ENCODE peak calls at places on chromosomes 3 and 15, in seven cellular contexts. One of them, this sample, is unnamed.

GRCh38 chr15:67120839-67121540 is 55.6 kb downstream of the SMAD3 start:
- DNase-seq in SK-N-SH: peak; percentile 74
- DNase-seq in H1: no peak
- DNase-seq in HCT116: no peak
- DNase-seq in K562: peak; percentile 57
- DNase-seq in GM12878: peak; percentile 51
- DNase-seq in HepG2: no peak
- DNase-seq in this sample: no peak

GRCh38 chr3:161600185-161600584 is 103.6 kb downstream of the OTOL1 start:
- DNase-seq in SK-N-SH: no peak
- DNase-seq in HCT116: no peak
- DNase-seq in H1: no peak
- DNase-seq in HepG2: no peak
- DNase-seq in GM12878: no peak
- DNase-seq in K562: no peak
- DNase-seq in this sample: peak; percentile 34

GRCh38 chr3:150682819-150683218 is 20.9 kb downstream of the ERICH6 start:
- DNase-seq in HepG2: no peak
- DNase-seq in HCT116: no peak
- DNase-seq in GM12878: no peak
- DNase-seq in K562: no peak
- DNase-seq in SK-N-SH: no peak
- DNase-seq in H1: no peak
- DNase-seq in this sample: no peak

GRCh38 chr15:100898661-100899462 is 19.2 kb downstream of the ALDH1A3 start:
- DNase-seq in GM12878: no peak
- DNase-seq in K562: no peak
- DNase-seq in H1: no peak
- DNase-seq in SK-N-SH: no peak
- DNase-seq in HepG2: no peak
- DNase-seq in HCT116: no peak
- DNase-seq in this sample: no peak

GRCh38 chr3:141797167-141797773 is 34.1 kb downstream of the GRK7 start:
- DNase-seq in K562: no peak
- DNase-seq in HCT116: no peak
- DNase-seq in HepG2: no peak
- DNase-seq in SK-N-SH: no peak
- DNase-seq in H1: peak; percentile 86
- DNase-seq in GM12878: no peak
- DNase-seq in this sample: no peak

GRCh38 chr3:67381667-67382272 is 272.6 kb downstream of the SUCLG2 start:
- DNase-seq in HCT116: no peak
- DNase-seq in HepG2: peak; percentile 10
- DNase-seq in K562: no peak
- DNase-seq in H1: no peak
- DNase-seq in GM12878: no peak
- DNase-seq in SK-N-SH: peak; percentile 23
- DNase-seq in this sample: no peak

GRCh38 chr3:124986153-124987143 is 51.9 kb upstream of the MUC13 start:
- DNase-seq in K562: no peak
- DNase-seq in HCT116: peak; percentile 91
- DNase-seq in SK-N-SH: peak; percentile 45
- DNase-seq in GM12878: no peak
- DNase-seq in H1: no peak
- DNase-seq in HepG2: no peak
- DNase-seq in this sample: peak; percentile 57

GRCh38 chr15:95266481-95267061 is 1035.2 kb downstream of the MCTP2 start:
- DNase-seq in GM12878: no peak
- DNase-seq in K562: no peak
- DNase-seq in HCT116: no peak
- DNase-seq in HepG2: no peak
- DNase-seq in SK-N-SH: no peak
- DNase-seq in H1: no peak
- DNase-seq in this sample: no peak

GRCh38 chr15:25240461-25241021 is 198.3 kb downstream of the UBE3A start:
- DNase-seq in SK-N-SH: no peak
- DNase-seq in GM12878: no peak
- DNase-seq in HepG2: no peak
- DNase-seq in K562: no peak
- DNase-seq in HCT116: no peak
- DNase-seq in H1: no peak
- DNase-seq in this sample: no peak

GRCh38 chr15:65980824-65981456 is 111.6 kb downstream of the RAB11A start:
- DNase-seq in K562: peak; percentile 73
- DNase-seq in GM12878: no peak
- DNase-seq in HCT116: peak; percentile 56
- DNase-seq in HepG2: peak; percentile 30
- DNase-seq in SK-N-SH: peak; percentile 66
- DNase-seq in H1: peak; percentile 90
- DNase-seq in this sample: peak; percentile 87

GRCh38 chr15:49288411-49288810 is 118.4 kb downstream of the GALK2 start:
- DNase-seq in GM12878: no peak
- DNase-seq in K562: no peak
- DNase-seq in HepG2: no peak
- DNase-seq in SK-N-SH: no peak
- DNase-seq in H1: no peak
- DNase-seq in HCT116: no peak
- DNase-seq in this sample: no peak

GRCh38 chr3:90136468-90137191 is 1029.2 kb downstream of the EPHA3 start:
- DNase-seq in GM12878: no peak
- DNase-seq in SK-N-SH: no peak
- DNase-seq in H1: no peak
- DNase-seq in HepG2: no peak
- DNase-seq in HCT116: no peak
- DNase-seq in K562: no peak
- DNase-seq in this sample: no peak

GRCh38 chr3:57331078-57331477 is 38.6 kb upstream of the ASB14 start:
- DNase-seq in H1: no peak
- DNase-seq in HepG2: peak; percentile 7
- DNase-seq in K562: no peak
- DNase-seq in SK-N-SH: no peak
- DNase-seq in HCT116: no peak
- DNase-seq in GM12878: no peak
- DNase-seq in this sample: no peak

GRCh38 chr3:129087138-129087702 is 26.6 kb downstream of the GP9 start:
- DNase-seq in GM12878: no peak
- DNase-seq in HepG2: peak; percentile 51
- DNase-seq in H1: no peak
- DNase-seq in SK-N-SH: no peak
- DNase-seq in HCT116: no peak
- DNase-seq in K562: no peak
- DNase-seq in this sample: peak; percentile 33

GRCh38 chr3:58544546-58544945 is 7.6 kb upstream of the ACOX2 start:
- DNase-seq in K562: no peak
- DNase-seq in H1: no peak
- DNase-seq in HepG2: no peak
- DNase-seq in HCT116: no peak
- DNase-seq in SK-N-SH: no peak
- DNase-seq in GM12878: no peak
- DNase-seq in this sample: no peak

GRCh38 chr3:27729748-27730611 is 7.9 kb upstream of the EOMES start:
- DNase-seq in SK-N-SH: no peak
- DNase-seq in HepG2: no peak
- DNase-seq in GM12878: no peak
- DNase-seq in H1: peak; percentile 70
- DNase-seq in HCT116: no peak
- DNase-seq in K562: no peak
- DNase-seq in this sample: no peak

GRCh38 chr3:56042326-56042951 is 425.8 kb downstream of the ERC2 start:
- DNase-seq in HepG2: peak; percentile 5
- DNase-seq in GM12878: no peak
- DNase-seq in SK-N-SH: peak; percentile 57
- DNase-seq in K562: peak; percentile 5
- DNase-seq in HCT116: no peak
- DNase-seq in H1: no peak
- DNase-seq in this sample: peak; percentile 63

GRCh38 chr15:81357178-81357686 is 16.8 kb downstream of the TMC3 start:
- DNase-seq in K562: peak; percentile 38
- DNase-seq in HCT116: peak; percentile 6
- DNase-seq in SK-N-SH: no peak
- DNase-seq in HepG2: peak; percentile 1
- DNase-seq in GM12878: no peak
- DNase-seq in H1: no peak
- DNase-seq in this sample: no peak

GRCh38 chr3:158570999-158571702 is at the start of gene MLF1:
- DNase-seq in HepG2: peak; percentile 38
- DNase-seq in HCT116: peak; percentile 90
- DNase-seq in SK-N-SH: peak; percentile 98
- DNase-seq in GM12878: peak; percentile 42
- DNase-seq in H1: peak; percentile 98
- DNase-seq in K562: peak; percentile 98
- DNase-seq in this sample: peak; percentile 98

GRCh38 chr3:49133226-49133951 is 539 bp upstream of the LAMB2 start:
- DNase-seq in K562: peak; percentile 83
- DNase-seq in GM12878: no peak
- DNase-seq in H1: peak; percentile 85
- DNase-seq in SK-N-SH: peak; percentile 89
- DNase-seq in HepG2: peak; percentile 80
- DNase-seq in HCT116: peak; percentile 74
- DNase-seq in this sample: peak; percentile 91

GRCh38 chr15:88800026-88800425 is 3.2 kb upstream of the ACAN start:
- DNase-seq in K562: no peak
- DNase-seq in SK-N-SH: no peak
- DNase-seq in HepG2: no peak
- DNase-seq in HCT116: no peak
- DNase-seq in GM12878: no peak
- DNase-seq in H1: no peak
- DNase-seq in this sample: no peak

GRCh38 chr3:53100818-53101466 is 29.3 kb downstream of the RFT1 start:
- DNase-seq in K562: peak; percentile 55
- DNase-seq in SK-N-SH: no peak
- DNase-seq in GM12878: no peak
- DNase-seq in H1: no peak
- DNase-seq in HepG2: no peak
- DNase-seq in HCT116: no peak
- DNase-seq in this sample: no peak

GRCh38 chr3:129974451-129975331 is at the start of gene TRH:
- DNase-seq in HepG2: no peak
- DNase-seq in SK-N-SH: peak; percentile 68
- DNase-seq in H1: peak; percentile 63
- DNase-seq in GM12878: no peak
- DNase-seq in HCT116: no peak
- DNase-seq in K562: no peak
- DNase-seq in this sample: no peak

DNA sequence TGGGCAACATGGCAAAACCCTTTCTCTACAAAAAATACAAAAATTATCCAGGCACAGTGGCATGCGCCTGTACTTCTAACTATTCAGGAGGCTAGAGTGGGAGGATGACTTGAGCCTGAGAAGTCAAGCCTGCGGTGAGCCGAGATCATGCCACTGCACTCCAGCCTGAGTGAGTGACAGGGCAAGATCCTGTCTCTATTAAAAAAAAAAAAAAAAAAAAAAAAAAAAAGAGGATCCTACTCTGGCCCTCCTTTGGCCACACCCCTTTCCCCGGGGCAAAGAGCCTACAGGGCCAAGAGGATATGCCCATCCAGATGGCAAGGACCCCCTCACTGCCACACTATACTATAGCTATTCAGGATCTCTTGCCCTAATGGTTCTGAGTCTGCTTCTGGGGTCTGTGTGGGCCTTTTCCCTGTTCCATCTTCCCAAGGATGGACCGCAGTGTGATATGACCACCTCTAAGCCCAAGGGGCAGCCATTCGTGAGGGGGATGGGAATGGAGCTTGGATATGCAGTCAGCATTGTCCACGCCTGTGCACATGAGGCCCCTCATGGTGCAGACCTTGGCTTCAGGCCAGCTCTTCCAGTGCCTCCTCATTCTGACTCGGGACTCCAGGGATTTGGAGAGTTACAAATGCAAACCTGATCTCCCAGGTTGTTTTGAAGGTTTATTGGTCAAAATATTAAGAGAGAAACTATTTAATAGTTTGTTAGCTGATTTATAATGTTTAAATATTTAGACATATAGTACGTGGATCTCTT is 7.3 kb downstream of the TYRO3 start:
- DNase-seq in GM12878: no peak
- DNase-seq in HepG2: no peak
- DNase-seq in H1: no peak
- DNase-seq in SK-N-SH: no peak
- DNase-seq in K562: peak; percentile 39
- DNase-seq in HCT116: no peak
- DNase-seq in this sample: no peak
- TF ChIP-seq JUND in GM12878: no peak
- TF ChIP-seq JUND in HepG2: no peak
- TF ChIP-seq JUND in H1: no peak
- TF ChIP-seq JUND in SK-N-SH: no peak
- TF ChIP-seq JUND in K562: no peak
- TF ChIP-seq JUND in HCT116: no peak
- TF ChIP-seq JUND in this sample: no peak

GRCh38 chr15:36932070-36932469 is 168.3 kb downstream of the MEIS2 start:
- DNase-seq in HepG2: no peak
- DNase-seq in K562: peak; percentile 15
- DNase-seq in GM12878: no peak
- DNase-seq in H1: no peak
- DNase-seq in SK-N-SH: no peak
- DNase-seq in HCT116: no peak
- DNase-seq in this sample: no peak
- TF ChIP-seq JUND in HepG2: no peak
- TF ChIP-seq JUND in K562: no peak
- TF ChIP-seq JUND in GM12878: no peak
- TF ChIP-seq JUND in H1: no peak
- TF ChIP-seq JUND in SK-N-SH: no peak
- TF ChIP-seq JUND in HCT116: no peak
- TF ChIP-seq JUND in this sample: no peak

GRCh38 chr3:111547645-111548044 is 5.6 kb downstream of the CD96 start:
- DNase-seq in SK-N-SH: no peak
- DNase-seq in H1: no peak
- DNase-seq in K562: no peak
- DNase-seq in GM12878: peak; percentile 70
- DNase-seq in HepG2: no peak
- DNase-seq in HCT116: no peak
- DNase-seq in this sample: no peak
- TF ChIP-seq JUND in SK-N-SH: no peak
- TF ChIP-seq JUND in H1: no peak
- TF ChIP-seq JUND in K562: no peak
- TF ChIP-seq JUND in GM12878: no peak
- TF ChIP-seq JUND in HepG2: no peak
- TF ChIP-seq JUND in HCT116: no peak
- TF ChIP-seq JUND in this sample: no peak

DNA sequence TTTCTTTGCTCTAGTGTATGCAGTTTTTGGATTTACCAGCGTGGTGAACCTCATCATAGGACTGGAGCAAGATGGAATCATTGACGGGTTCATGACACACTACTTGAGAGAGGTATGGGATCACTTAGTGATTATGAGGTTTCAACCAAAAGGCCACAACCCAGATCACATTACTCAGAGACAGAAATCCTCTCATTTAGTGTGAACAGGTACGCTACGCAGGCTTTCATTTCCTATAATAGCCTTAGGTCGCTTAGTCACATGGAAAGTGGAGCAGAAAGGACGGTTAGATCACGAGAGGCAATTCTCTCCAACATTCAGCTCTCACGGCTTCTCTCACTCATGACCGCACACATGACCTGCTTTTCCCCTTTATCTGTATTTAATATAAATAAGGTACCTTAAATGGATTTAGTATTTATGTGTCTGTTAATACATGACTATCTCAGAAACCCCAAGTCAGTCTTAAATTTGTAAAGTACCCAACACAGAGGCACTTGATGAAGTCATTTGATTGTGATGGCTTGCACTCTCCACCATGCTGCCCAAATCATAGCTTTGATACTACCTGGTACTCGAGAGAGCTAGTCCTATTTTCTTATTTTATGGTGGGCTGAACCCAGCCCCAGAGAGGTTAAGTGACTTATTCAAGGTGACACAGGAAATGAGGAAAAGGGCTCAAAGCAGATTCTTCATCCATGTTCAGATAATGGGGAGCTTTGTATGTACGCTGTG is 8.6 kb downstream of the TM6SF1 start:
- DNase-seq in SK-N-SH: no peak
- DNase-seq in H1: no peak
- DNase-seq in K562: no peak
- DNase-seq in HCT116: no peak
- DNase-seq in HepG2: no peak
- DNase-seq in GM12878: peak; percentile 56
- DNase-seq in this sample: no peak
- TF ChIP-seq JUND in SK-N-SH: no peak
- TF ChIP-seq JUND in H1: no peak
- TF ChIP-seq JUND in K562: no peak
- TF ChIP-seq JUND in HCT116: no peak
- TF ChIP-seq JUND in HepG2: no peak
- TF ChIP-seq JUND in GM12878: no peak
- TF ChIP-seq JUND in this sample: no peak

This sample was measured in T47D.